ENCODE peak calls at places on chromosomes 4 and X, in four cellular contexts. L is activated T-helper 1 cell treated with anti-CD3 and anti-CD28 coated beads, Interleukin-12 subunit alpha, Interleukin-12 subunit beta, Interleukin-2, Interleukin-4 antibody, amounts not matched to agents 30 ng/mL and 10 ng/mL and 1 ng/mL, durations not matched to agents 14 hours and 24 hours and 36 hours; A is EH; G is progenitor cell of endocrine pancreas. B is an unnamed sample.
A peak's percentile ranks its signal among the peaks of the same experiment; 100 is the strongest.

GRCh38 chr4:185534850-185535761 is at the start of gene PDLIM3:
- DNase-seq in L (no peak), A (peak; percentile 19), G (peak; percentile 55), B (peak; percentile 58)

GRCh38 chr4:98694076-98694475 is 35.7 kb upstream of the TSPAN5 start:
- DNase-seq in L (no peak), G (no peak), A (no peak), B (no peak)

GRCh38 chrX:101415180-101416130 is 7.4 kb downstream of the HNRNPH2 start:
- DNase-seq in A (peak; percentile 70), L (peak; percentile 17), G (no peak), B (peak; percentile 61)

GRCh38 chr4:155709878-155710277 is 43.2 kb downstream of the GUCY1A1 start:
- DNase-seq in L (no peak), G (no peak), A (no peak), B (no peak)

GRCh38 chrX:15298201-15298600 is 17.2 kb downstream of the ASB11 start:
- DNase-seq in L (no peak), G (no peak), A (no peak), B (no peak)

GRCh38 chrX:129649268-129650182 is 5.2 kb downstream of the APLN start:
- DNase-seq in G (no peak), A (no peak), L (no peak), B (peak; percentile 44)

GRCh38 chr4:159725571-159725970 is 622.7 kb downstream of the RAPGEF2 start:
- DNase-seq in G (no peak), L (no peak), A (no peak), B (no peak)

GRCh38 chrX:105167233-105167632 is 53.3 kb downstream of the TEX13A start:
- DNase-seq in G (no peak), L (no peak), A (no peak), B (no peak)

GRCh38 chrX:16853537-16853936 is 16.6 kb downstream of the RBBP7 start:
- DNase-seq in L (no peak), A (no peak), G (no peak), B (no peak)

GRCh38 chrX:71532078-71532752 is 689 bp upstream of the OGT start:
- DNase-seq in G (no peak), L (peak; percentile 56), A (peak; percentile 63), B (peak; percentile 83)

GRCh38 chrX:12496343-12496742 is 294.9 kb upstream of the PRPS2 start:
- DNase-seq in L (no peak), G (no peak), A (no peak), B (no peak)

GRCh38 chr4:145177906-145178538 is 2.4 kb downstream of the OTUD4 start:
- DNase-seq in L (no peak), G (no peak), A (peak; percentile 27), B (peak; percentile 59)

GRCh38 chr4:107153228-107153627 is 117.1 kb upstream of the DKK2 start:
- DNase-seq in G (no peak), A (peak; percentile 29), L (no peak), B (peak; percentile 25)

GRCh38 chr4:95833652-95834276 is 6.1 kb upstream of the PDHA2 start:
- DNase-seq in A (no peak), G (no peak), L (no peak), B (no peak)

GRCh38 chrX:132480581-132481203 is 8.1 kb downstream of the MBNL3 start:
- DNase-seq in G (no peak), L (peak; percentile 11), A (peak; percentile 67), B (peak; percentile 72)

GRCh38 chrX:13894888-13895564 is 78.1 kb upstream of the GPM6B start:
- DNase-seq in A (no peak), G (no peak), L (no peak), B (no peak)

GRCh38 chr4:114606240-114606639 is 7.6 kb downstream of the UGT8 start:
- DNase-seq in L (no peak), G (no peak), A (no peak), B (no peak)

GRCh38 chrX:107025538-107025937 is 25.5 kb upstream of the MORC4 start:
- DNase-seq in A (peak; percentile 34), G (no peak), L (no peak), B (peak; percentile 7)

GRCh38 chrX:48715066-48715465 is 18.5 kb downstream of the SUV39H1 start:
- DNase-seq in L (no peak), A (peak; percentile 20), G (no peak), B (peak; percentile 11)

GRCh38 chrX:44945736-44946135 is 72.7 kb downstream of the KDM6A start:
- DNase-seq in G (no peak), A (no peak), L (no peak), B (peak; percentile 3)

GRCh38 chr4:171266666-171267065 is 546.5 kb upstream of the GALNTL6 start:
- DNase-seq in L (no peak), G (no peak), A (no peak), B (no peak)

GRCh38 chrX:123665197-123665596 is 67.7 kb downstream of the THOC2 start:
- DNase-seq in L (no peak), G (no peak), A (no peak), B (no peak)

GRCh38 chrX:153519569-153520285 is 2.3 kb downstream of the ATP2B3 start:
- DNase-seq in A (peak; percentile 73), L (no peak), G (no peak), B (no peak)

GRCh38 chr4:112521123-112522116 is 5.4 kb upstream of the NEUROG2 start:
- DNase-seq in A (no peak), G (no peak), L (no peak), B (no peak)

GRCh38 chr4:131426023-131426758 is 1722.9 kb upstream of the PCDH10 start:
- DNase-seq in A (no peak), L (no peak), G (no peak), B (no peak)

GRCh38 chr4:112817933-112818921 is 181.3 kb downstream of the LARP7 start:
- DNase-seq in G (no peak), L (peak; percentile 38), A (peak; percentile 77), B (peak; percentile 84)

GRCh38 chr4:159508917-159509500 is 406.1 kb downstream of the RAPGEF2 start:
- DNase-seq in G (no peak), L (no peak), A (no peak), B (no peak)

GRCh38 chr4:138678985-138679746 is 336.4 kb upstream of the NOCT start:
- DNase-seq in L (no peak), G (no peak), A (no peak), B (no peak)

GRCh38 chrX:95539041-95539440 is 1145.6 kb upstream of the DIAPH2 start:
- DNase-seq in G (no peak), L (no peak), A (no peak), B (peak; percentile 0)

GRCh38 chr4:3484057-3484973 is 21.2 kb downstream of the DOK7 start:
- DNase-seq in G (no peak), L (no peak), A (no peak), B (peak; percentile 29)

GRCh38 chrX:133649659-133650058 is 234.4 kb upstream of the GPC4 start:
- DNase-seq in A (no peak), L (no peak), G (no peak), B (no peak)

GRCh38 chr4:27357283-27357682 is 496.6 kb downstream of the STIM2 start:
- DNase-seq in G (no peak), L (no peak), A (peak; percentile 44), B (no peak)

GRCh38 chr4:178316211-178316610 is 874.0 kb upstream of the AGA start:
- DNase-seq in L (no peak), A (no peak), G (no peak), B (no peak)

GRCh38 chr4:99635601-99636000 is 22.0 kb downstream of the C4orf54 start:
- DNase-seq in A (no peak), L (no peak), G (no peak), B (peak; percentile 50)

GRCh38 chr4:8534129-8534528 is 46.1 kb upstream of the GPR78 start:
- DNase-seq in L (no peak), G (peak; percentile 25), A (peak; percentile 47), B (peak; percentile 83)

GRCh38 chrX:71618787-71619186 is 476 bp upstream of the CXCR3 start:
- DNase-seq in G (no peak), A (no peak), L (no peak), B (no peak)

B was measured in RPMI7951.